ENCODE peak calls at places on chromosomes 12 and 14, in seven cellular contexts. B is T-helper 2 cell; W is esophagus squamous epithelium; G is sciatic nerve; S is activated CD4-positive, alpha-beta T cell treated with anti-CD3 and anti-CD28 coated beads, Interleukin-2, amount 50 U/mL, for 1 hour; O is activated CD8-positive, alpha-beta T cell treated with anti-CD3 and anti-CD28 coated beads for 36 hours; A is A172. M is an unnamed sample.

GRCh38 chr14:53516261-53516774 is 363.2 kb upstream of the DDHD1 start:
- DNase-seq in G (no peak), A (peak), B (no peak), S (no peak), O (no peak), W (no peak), M (no peak)

GRCh38 chr14:68789002-68789797 is 3.7 kb downstream of the ZFP36L1 start:
- DNase-seq in O (peak), A (peak), G (peak), S (peak), W (peak), B (peak), M (no peak)

GRCh38 chr12:113054948-113055486 is 1.5 kb upstream of the DTX1 start:
- DNase-seq in S (no peak), O (no peak), G (no peak), A (no peak), B (no peak), W (no peak), M (no peak)

GRCh38 chr12:64180951-64181350 is 41.1 kb downstream of the KICS2 start:
- DNase-seq in S (no peak), W (no peak), O (no peak), G (no peak), A (peak), B (no peak), M (peak)

GRCh38 chr12:104524026-104524425 is 67.3 kb downstream of the CHST11 start:
- DNase-seq in B (no peak), G (no peak), A (no peak), S (no peak), O (no peak), W (no peak), M (no peak)

GRCh38 chr12:52221912-52222457 is 11.1 kb upstream of the KRT7 start:
- DNase-seq in B (peak), S (peak), W (no peak), A (peak), O (peak), G (no peak), M (peak)

GRCh38 chr12:69570545-69571399 is 14.5 kb upstream of the CCT2 start:
- DNase-seq in G (no peak), S (peak), B (peak), O (peak), A (peak), W (no peak), M (peak)

GRCh38 chr12:122350444-122350843 is 72.0 kb downstream of the CLIP1 start:
- DNase-seq in B (no peak), G (no peak), W (no peak), O (no peak), A (no peak), S (no peak), M (no peak)

GRCh38 chr14:22814945-22815713 is at the start of gene SLC7A7:
- DNase-seq in O (no peak), G (no peak), B (no peak), A (no peak), S (no peak), W (no peak), M (no peak)

GRCh38 chr12:107557589-107558100 is 128.0 kb upstream of the PWP1 start:
- DNase-seq in G (no peak), O (no peak), A (no peak), W (no peak), B (no peak), S (no peak), M (no peak)

GRCh38 chr14:94387051-94388026 is 1.1 kb downstream of the SERPINA1 start:
- DNase-seq in W (no peak), B (no peak), A (no peak), G (no peak), S (no peak), O (no peak), M (no peak)

GRCh38 chr12:8948711-8949524 is 527 bp downstream of the M6PR start:
- DNase-seq in S (no peak), A (peak), O (peak), G (no peak), W (no peak), B (no peak), M (no peak)

GRCh38 chr12:124039276-124039675 is 66.3 kb downstream of the ZNF664 start:
- DNase-seq in B (no peak), O (no peak), S (no peak), W (no peak), G (no peak), A (peak), M (no peak)

GRCh38 chr14:100096656-100097055 is 31.4 kb downstream of the EVL start:
- DNase-seq in G (no peak), O (no peak), W (no peak), B (no peak), S (no peak), A (peak), M (no peak)

GRCh38 chr14:74954232-74954946 is 1.0 kb downstream of the PGF start:
- DNase-seq in B (no peak), S (no peak), O (no peak), G (no peak), A (no peak), W (no peak), M (no peak)

GRCh38 chr14:61894452-61895077 is 132.3 kb downstream of the SNAPC1 start:
- DNase-seq in B (peak), W (no peak), A (peak), G (peak), O (peak), S (peak), M (no peak)

GRCh38 chr12:50562485-50563433 is 58.0 kb downstream of the DIP2B start:
- DNase-seq in O (no peak), A (no peak), G (no peak), W (no peak), B (no peak), S (no peak), M (no peak)

GRCh38 chr14:77123381-77124344 is 17.9 kb downstream of the ZDHHC22 start:
- DNase-seq in A (no peak), G (peak), W (peak), B (no peak), S (no peak), O (no peak), M (peak)

GRCh38 chr12:57517187-57517586 is 3.1 kb downstream of the DDIT3 start:
- DNase-seq in A (peak), B (no peak), O (no peak), S (no peak), W (no peak), G (no peak), M (no peak)

GRCh38 chr14:67762051-67762450 is 54.3 kb downstream of the ZFYVE26 start:
- DNase-seq in B (no peak), W (no peak), G (no peak), O (no peak), A (no peak), S (no peak), M (no peak)

GRCh38 chr14:91607322-91608047 is 97.4 kb upstream of the PPP4R3A start:
- DNase-seq in A (no peak), S (no peak), G (no peak), O (no peak), W (no peak), B (no peak), M (no peak)